ENCODE peak calls at places on chromosome 7, in nine cellular contexts. One of them, this sample, is unnamed.

GRCh38 chr7:129831424-129832058 is 121.2 kb downstream of the UBE2H start:
- DNase-seq in endothelial cell: no peak
- DNase-seq in frontal cortex: no peak
- DNase-seq in A549: peak; percentile 71
- DNase-seq in RWPE2: no peak
- DNase-seq in activated CD8-positive, alpha-beta memory T cell treated with anti-CD3 and anti-CD28 coated beads for 48 hours: no peak
- DNase-seq in cardiac fibroblast: peak; percentile 95
- DNase-seq in stromal cell of bone marrow: no peak
- DNase-seq in dorsolateral prefrontal cortex: no peak
- DNase-seq in this sample: no peak

GRCh38 chr7:38905026-38905759 is 3.8 kb downstream of the VPS41 start:
- DNase-seq in endothelial cell: no peak
- DNase-seq in frontal cortex: no peak
- DNase-seq in A549: no peak
- DNase-seq in RWPE2: no peak
- DNase-seq in activated CD8-positive, alpha-beta memory T cell treated with anti-CD3 and anti-CD28 coated beads for 48 hours: no peak
- DNase-seq in cardiac fibroblast: no peak
- DNase-seq in stromal cell of bone marrow: no peak
- DNase-seq in dorsolateral prefrontal cortex: no peak
- DNase-seq in this sample: no peak

GRCh38 chr7:112453505-112454171 is 3.4 kb downstream of the IFRD1 start:
- DNase-seq in endothelial cell: no peak
- DNase-seq in frontal cortex: no peak
- DNase-seq in A549: no peak
- DNase-seq in RWPE2: no peak
- DNase-seq in activated CD8-positive, alpha-beta memory T cell treated with anti-CD3 and anti-CD28 coated beads for 48 hours: no peak
- DNase-seq in cardiac fibroblast: peak; percentile 78
- DNase-seq in stromal cell of bone marrow: peak; percentile 55
- DNase-seq in dorsolateral prefrontal cortex: no peak
- DNase-seq in this sample: no peak

GRCh38 chr7:41641006-41641714 is 61.7 kb downstream of the INHBA start:
- DNase-seq in endothelial cell: no peak
- DNase-seq in frontal cortex: no peak
- DNase-seq in A549: no peak
- DNase-seq in RWPE2: no peak
- DNase-seq in activated CD8-positive, alpha-beta memory T cell treated with anti-CD3 and anti-CD28 coated beads for 48 hours: no peak
- DNase-seq in cardiac fibroblast: no peak
- DNase-seq in stromal cell of bone marrow: no peak
- DNase-seq in dorsolateral prefrontal cortex: no peak
- DNase-seq in this sample: no peak

GRCh38 chr7:20513897-20514296 is 101.6 kb upstream of the ABCB5 start:
- DNase-seq in endothelial cell: no peak
- DNase-seq in frontal cortex: no peak
- DNase-seq in A549: no peak
- DNase-seq in RWPE2: no peak
- DNase-seq in activated CD8-positive, alpha-beta memory T cell treated with anti-CD3 and anti-CD28 coated beads for 48 hours: no peak
- DNase-seq in cardiac fibroblast: no peak
- DNase-seq in stromal cell of bone marrow: no peak
- DNase-seq in dorsolateral prefrontal cortex: no peak
- DNase-seq in this sample: no peak

GRCh38 chr7:78605131-78605530 is 806.6 kb downstream of the PHTF2 start:
- DNase-seq in endothelial cell: no peak
- DNase-seq in frontal cortex: no peak
- DNase-seq in A549: no peak
- DNase-seq in RWPE2: no peak
- DNase-seq in activated CD8-positive, alpha-beta memory T cell treated with anti-CD3 and anti-CD28 coated beads for 48 hours: no peak
- DNase-seq in cardiac fibroblast: peak; percentile 33
- DNase-seq in stromal cell of bone marrow: peak; percentile 2
- DNase-seq in dorsolateral prefrontal cortex: no peak
- DNase-seq in this sample: no peak

GRCh38 chr7:68073701-68074100 is 1077.1 kb downstream of the TYW1 start:
- DNase-seq in endothelial cell: no peak
- DNase-seq in frontal cortex: no peak
- DNase-seq in A549: no peak
- DNase-seq in RWPE2: no peak
- DNase-seq in activated CD8-positive, alpha-beta memory T cell treated with anti-CD3 and anti-CD28 coated beads for 48 hours: no peak
- DNase-seq in cardiac fibroblast: no peak
- DNase-seq in stromal cell of bone marrow: no peak
- DNase-seq in dorsolateral prefrontal cortex: no peak
- DNase-seq in this sample: no peak

GRCh38 chr7:22667187-22667561 is 59.8 kb upstream of the IL6 start:
- DNase-seq in endothelial cell: no peak
- DNase-seq in frontal cortex: no peak
- DNase-seq in A549: no peak
- DNase-seq in RWPE2: no peak
- DNase-seq in activated CD8-positive, alpha-beta memory T cell treated with anti-CD3 and anti-CD28 coated beads for 48 hours: no peak
- DNase-seq in cardiac fibroblast: no peak
- DNase-seq in stromal cell of bone marrow: no peak
- DNase-seq in dorsolateral prefrontal cortex: no peak
- DNase-seq in this sample: no peak

GRCh38 chr7:28573751-28574295 is 161.5 kb downstream of the CREB5 start:
- DNase-seq in endothelial cell: no peak
- DNase-seq in frontal cortex: no peak
- DNase-seq in A549: no peak
- DNase-seq in RWPE2: no peak
- DNase-seq in activated CD8-positive, alpha-beta memory T cell treated with anti-CD3 and anti-CD28 coated beads for 48 hours: no peak
- DNase-seq in cardiac fibroblast: peak; percentile 15
- DNase-seq in stromal cell of bone marrow: peak; percentile 47
- DNase-seq in dorsolateral prefrontal cortex: no peak
- DNase-seq in this sample: no peak

GRCh38 chr7:98930921-98931320 is 52.6 kb downstream of the TRRAP start:
- DNase-seq in endothelial cell: no peak
- DNase-seq in frontal cortex: no peak
- DNase-seq in A549: no peak
- DNase-seq in RWPE2: no peak
- DNase-seq in activated CD8-positive, alpha-beta memory T cell treated with anti-CD3 and anti-CD28 coated beads for 48 hours: no peak
- DNase-seq in cardiac fibroblast: peak; percentile 11
- DNase-seq in stromal cell of bone marrow: no peak
- DNase-seq in dorsolateral prefrontal cortex: no peak
- DNase-seq in this sample: no peak

GRCh38 chr7:90816511-90817142 is 220.5 kb downstream of the CDK14 start:
- DNase-seq in endothelial cell: no peak
- DNase-seq in frontal cortex: no peak
- DNase-seq in A549: no peak
- DNase-seq in RWPE2: no peak
- DNase-seq in activated CD8-positive, alpha-beta memory T cell treated with anti-CD3 and anti-CD28 coated beads for 48 hours: no peak
- DNase-seq in cardiac fibroblast: peak; percentile 97
- DNase-seq in stromal cell of bone marrow: peak; percentile 93
- DNase-seq in dorsolateral prefrontal cortex: no peak
- DNase-seq in this sample: no peak

GRCh38 chr7:14583518-14583917 is 319.0 kb downstream of the DGKB start:
- DNase-seq in endothelial cell: no peak
- DNase-seq in frontal cortex: no peak
- DNase-seq in A549: no peak
- DNase-seq in RWPE2: no peak
- DNase-seq in activated CD8-positive, alpha-beta memory T cell treated with anti-CD3 and anti-CD28 coated beads for 48 hours: no peak
- DNase-seq in cardiac fibroblast: no peak
- DNase-seq in stromal cell of bone marrow: no peak
- DNase-seq in dorsolateral prefrontal cortex: no peak
- DNase-seq in this sample: no peak

GRCh38 chr7:116393654-116394053 is 105.9 kb upstream of the CAV2 start:
- DNase-seq in endothelial cell: peak; percentile 15
- DNase-seq in frontal cortex: no peak
- DNase-seq in A549: no peak
- DNase-seq in RWPE2: no peak
- DNase-seq in activated CD8-positive, alpha-beta memory T cell treated with anti-CD3 and anti-CD28 coated beads for 48 hours: no peak
- DNase-seq in cardiac fibroblast: peak; percentile 59
- DNase-seq in stromal cell of bone marrow: no peak
- DNase-seq in dorsolateral prefrontal cortex: no peak
- DNase-seq in this sample: no peak

GRCh38 chr7:19621740-19622139 is 87.1 kb downstream of the POLR1F start:
- DNase-seq in endothelial cell: no peak
- DNase-seq in frontal cortex: no peak
- DNase-seq in A549: no peak
- DNase-seq in RWPE2: no peak
- DNase-seq in activated CD8-positive, alpha-beta memory T cell treated with anti-CD3 and anti-CD28 coated beads for 48 hours: no peak
- DNase-seq in cardiac fibroblast: peak; percentile 61
- DNase-seq in stromal cell of bone marrow: peak; percentile 13
- DNase-seq in dorsolateral prefrontal cortex: no peak
- DNase-seq in this sample: no peak

GRCh38 chr7:95213809-95214492 is 110.4 kb downstream of the PON1 start:
- DNase-seq in endothelial cell: no peak
- DNase-seq in frontal cortex: no peak
- DNase-seq in A549: no peak
- DNase-seq in RWPE2: no peak
- DNase-seq in activated CD8-positive, alpha-beta memory T cell treated with anti-CD3 and anti-CD28 coated beads for 48 hours: no peak
- DNase-seq in cardiac fibroblast: peak; percentile 73
- DNase-seq in stromal cell of bone marrow: peak; percentile 99
- DNase-seq in dorsolateral prefrontal cortex: peak; percentile 62
- DNase-seq in this sample: peak; percentile 41

GRCh38 chr7:101494602-101495329 is 132.1 kb downstream of the COL26A1 start:
- DNase-seq in endothelial cell: no peak
- DNase-seq in frontal cortex: no peak
- DNase-seq in A549: no peak
- DNase-seq in RWPE2: no peak
- DNase-seq in activated CD8-positive, alpha-beta memory T cell treated with anti-CD3 and anti-CD28 coated beads for 48 hours: no peak
- DNase-seq in cardiac fibroblast: no peak
- DNase-seq in stromal cell of bone marrow: no peak
- DNase-seq in dorsolateral prefrontal cortex: no peak
- DNase-seq in this sample: no peak

GRCh38 chr7:130333832-130334231 is 10.8 kb upstream of the CPA5 start:
- DNase-seq in endothelial cell: no peak
- DNase-seq in frontal cortex: no peak
- DNase-seq in A549: no peak
- DNase-seq in RWPE2: no peak
- DNase-seq in activated CD8-positive, alpha-beta memory T cell treated with anti-CD3 and anti-CD28 coated beads for 48 hours: no peak
- DNase-seq in cardiac fibroblast: no peak
- DNase-seq in stromal cell of bone marrow: no peak
- DNase-seq in dorsolateral prefrontal cortex: no peak
- DNase-seq in this sample: no peak

GRCh38 chr7:7670490-7670889 is 29.9 kb downstream of the UMAD1 start:
- DNase-seq in endothelial cell: no peak
- DNase-seq in frontal cortex: no peak
- DNase-seq in A549: no peak
- DNase-seq in RWPE2: no peak
- DNase-seq in activated CD8-positive, alpha-beta memory T cell treated with anti-CD3 and anti-CD28 coated beads for 48 hours: no peak
- DNase-seq in cardiac fibroblast: no peak
- DNase-seq in stromal cell of bone marrow: no peak
- DNase-seq in dorsolateral prefrontal cortex: no peak
- DNase-seq in this sample: no peak

GRCh38 chr7:141463986-141464385 is 87.2 kb upstream of the AGK start:
- DNase-seq in endothelial cell: no peak
- DNase-seq in frontal cortex: no peak
- DNase-seq in A549: no peak
- DNase-seq in RWPE2: no peak
- DNase-seq in activated CD8-positive, alpha-beta memory T cell treated with anti-CD3 and anti-CD28 coated beads for 48 hours: no peak
- DNase-seq in cardiac fibroblast: peak; percentile 5
- DNase-seq in stromal cell of bone marrow: no peak
- DNase-seq in dorsolateral prefrontal cortex: no peak
- DNase-seq in this sample: no peak

GRCh38 chr7:138285129-138285528 is 174.9 kb upstream of the TRIM24 start:
- DNase-seq in endothelial cell: no peak
- DNase-seq in frontal cortex: no peak
- DNase-seq in A549: no peak
- DNase-seq in RWPE2: no peak
- DNase-seq in activated CD8-positive, alpha-beta memory T cell treated with anti-CD3 and anti-CD28 coated beads for 48 hours: no peak
- DNase-seq in cardiac fibroblast: no peak
- DNase-seq in stromal cell of bone marrow: no peak
- DNase-seq in dorsolateral prefrontal cortex: no peak
- DNase-seq in this sample: peak; percentile 23

GRCh38 chr7:79692015-79692414 is 238.5 kb upstream of the MAGI2 start:
- DNase-seq in endothelial cell: no peak
- DNase-seq in frontal cortex: no peak
- DNase-seq in A549: no peak
- DNase-seq in RWPE2: no peak
- DNase-seq in activated CD8-positive, alpha-beta memory T cell treated with anti-CD3 and anti-CD28 coated beads for 48 hours: no peak
- DNase-seq in cardiac fibroblast: peak; percentile 92
- DNase-seq in stromal cell of bone marrow: peak; percentile 16
- DNase-seq in dorsolateral prefrontal cortex: no peak
- DNase-seq in this sample: no peak

GRCh38 chr7:142711722-142712616 is 37.3 kb upstream of the PRSS1 start:
- DNase-seq in endothelial cell: no peak
- DNase-seq in frontal cortex: no peak
- DNase-seq in A549: peak; percentile 15
- DNase-seq in RWPE2: no peak
- DNase-seq in activated CD8-positive, alpha-beta memory T cell treated with anti-CD3 and anti-CD28 coated beads for 48 hours: peak; percentile 1
- DNase-seq in cardiac fibroblast: peak; percentile 46
- DNase-seq in stromal cell of bone marrow: peak; percentile 4
- DNase-seq in dorsolateral prefrontal cortex: no peak
- DNase-seq in this sample: no peak

GRCh38 chr7:72072901-72073300 is 339.2 kb downstream of the CALN1 start:
- DNase-seq in endothelial cell: no peak
- DNase-seq in frontal cortex: no peak
- DNase-seq in A549: no peak
- DNase-seq in RWPE2: no peak
- DNase-seq in activated CD8-positive, alpha-beta memory T cell treated with anti-CD3 and anti-CD28 coated beads for 48 hours: no peak
- DNase-seq in cardiac fibroblast: no peak
- DNase-seq in stromal cell of bone marrow: no peak
- DNase-seq in dorsolateral prefrontal cortex: no peak
- DNase-seq in this sample: no peak

GRCh38 chr7:110442386-110442837 is 648.5 kb upstream of the LRRN3 start:
- DNase-seq in endothelial cell: peak; percentile 71
- DNase-seq in frontal cortex: no peak
- DNase-seq in A549: peak; percentile 19
- DNase-seq in RWPE2: no peak
- DNase-seq in activated CD8-positive, alpha-beta memory T cell treated with anti-CD3 and anti-CD28 coated beads for 48 hours: no peak
- DNase-seq in cardiac fibroblast: peak; percentile 53
- DNase-seq in stromal cell of bone marrow: no peak
- DNase-seq in dorsolateral prefrontal cortex: no peak
- DNase-seq in this sample: no peak

GRCh38 chr7:12316925-12317324 is 86.7 kb downstream of the VWDE start:
- DNase-seq in endothelial cell: no peak
- DNase-seq in frontal cortex: no peak
- DNase-seq in A549: no peak
- DNase-seq in RWPE2: no peak
- DNase-seq in activated CD8-positive, alpha-beta memory T cell treated with anti-CD3 and anti-CD28 coated beads for 48 hours: no peak
- DNase-seq in cardiac fibroblast: no peak
- DNase-seq in stromal cell of bone marrow: no peak
- DNase-seq in dorsolateral prefrontal cortex: no peak
- DNase-seq in this sample: no peak

GRCh38 chr7:40211291-40212003 is 76.6 kb downstream of the SUGCT start:
- DNase-seq in endothelial cell: no peak
- DNase-seq in frontal cortex: no peak
- DNase-seq in A549: no peak
- DNase-seq in RWPE2: no peak
- DNase-seq in activated CD8-positive, alpha-beta memory T cell treated with anti-CD3 and anti-CD28 coated beads for 48 hours: no peak
- DNase-seq in cardiac fibroblast: no peak
- DNase-seq in stromal cell of bone marrow: no peak
- DNase-seq in dorsolateral prefrontal cortex: no peak
- DNase-seq in this sample: no peak

GRCh38 chr7:1938788-1939433 is 268.8 kb downstream of the ELFN1 start:
- DNase-seq in endothelial cell: no peak
- DNase-seq in frontal cortex: no peak
- DNase-seq in A549: no peak
- DNase-seq in RWPE2: no peak
- DNase-seq in activated CD8-positive, alpha-beta memory T cell treated with anti-CD3 and anti-CD28 coated beads for 48 hours: no peak
- DNase-seq in cardiac fibroblast: no peak
- DNase-seq in stromal cell of bone marrow: no peak
- DNase-seq in dorsolateral prefrontal cortex: no peak
- DNase-seq in this sample: no peak

GRCh38 chr7:131909151-131909768 is 352.8 kb upstream of the PODXL start:
- DNase-seq in endothelial cell: peak; percentile 26
- DNase-seq in frontal cortex: no peak
- DNase-seq in A549: no peak
- DNase-seq in RWPE2: no peak
- DNase-seq in activated CD8-positive, alpha-beta memory T cell treated with anti-CD3 and anti-CD28 coated beads for 48 hours: no peak
- DNase-seq in cardiac fibroblast: no peak
- DNase-seq in stromal cell of bone marrow: no peak
- DNase-seq in dorsolateral prefrontal cortex: no peak
- DNase-seq in this sample: no peak

GRCh38 chr7:20798081-20798693 is 11.5 kb upstream of the SP8 start:
- DNase-seq in endothelial cell: no peak
- DNase-seq in frontal cortex: peak; percentile 53
- DNase-seq in A549: peak; percentile 68
- DNase-seq in RWPE2: peak; percentile 61
- DNase-seq in activated CD8-positive, alpha-beta memory T cell treated with anti-CD3 and anti-CD28 coated beads for 48 hours: no peak
- DNase-seq in cardiac fibroblast: no peak
- DNase-seq in stromal cell of bone marrow: no peak
- DNase-seq in dorsolateral prefrontal cortex: no peak
- DNase-seq in this sample: no peak

GRCh38 chr7:106285801-106286492 is 1.2 kb upstream of the NAMPT start:
- DNase-seq in endothelial cell: no peak
- DNase-seq in frontal cortex: peak; percentile 29
- DNase-seq in A549: no peak
- DNase-seq in RWPE2: no peak
- DNase-seq in activated CD8-positive, alpha-beta memory T cell treated with anti-CD3 and anti-CD28 coated beads for 48 hours: no peak
- DNase-seq in cardiac fibroblast: peak; percentile 61
- DNase-seq in stromal cell of bone marrow: no peak
- DNase-seq in dorsolateral prefrontal cortex: no peak
- DNase-seq in this sample: no peak

GRCh38 chr7:30366606-30367005 is 82.2 kb downstream of the ZNRF2 start:
- DNase-seq in endothelial cell: no peak
- DNase-seq in frontal cortex: no peak
- DNase-seq in A549: no peak
- DNase-seq in RWPE2: no peak
- DNase-seq in activated CD8-positive, alpha-beta memory T cell treated with anti-CD3 and anti-CD28 coated beads for 48 hours: no peak
- DNase-seq in cardiac fibroblast: peak; percentile 45
- DNase-seq in stromal cell of bone marrow: no peak
- DNase-seq in dorsolateral prefrontal cortex: no peak
- DNase-seq in this sample: no peak